ENCODE peak calls at places on chromosomes 16 and 17, in four cellular contexts. One of them, this sample, is unnamed.

GRCh38 chr17:57068222-57068658 is 16.8 kb upstream of the AKAP1 start:
- DNase-seq in left lung: no peak
- DNase-seq in hepatocyte: peak; percentile 45
- DNase-seq in ovary: no peak
- DNase-seq in this sample: no peak

GRCh38 chr17:42387663-42388380 is 420 bp downstream of the STAT3 start:
- DNase-seq in left lung: peak; percentile 52
- DNase-seq in hepatocyte: peak; percentile 39
- DNase-seq in ovary: peak; percentile 56
- DNase-seq in this sample: peak; percentile 56

GRCh38 chr17:50133028-50133768 is 3.2 kb upstream of the SAMD14 start:
- DNase-seq in left lung: no peak
- DNase-seq in hepatocyte: peak; percentile 52
- DNase-seq in ovary: peak; percentile 42
- DNase-seq in this sample: no peak

GRCh38 chr16:20084624-20085226 is 11.0 kb upstream of the GPR139 start:
- DNase-seq in left lung: no peak
- DNase-seq in hepatocyte: peak; percentile 51
- DNase-seq in ovary: no peak
- DNase-seq in this sample: no peak

GRCh38 chr16:53565300-53565699 is 62.3 kb upstream of the AKTIP start:
- DNase-seq in left lung: no peak
- DNase-seq in hepatocyte: no peak
- DNase-seq in ovary: no peak
- DNase-seq in this sample: no peak

GRCh38 chr17:16398270-16399267 is 16.8 kb upstream of the TRPV2 start:
- DNase-seq in left lung: no peak
- DNase-seq in hepatocyte: no peak
- DNase-seq in ovary: no peak
- DNase-seq in this sample: no peak

GRCh38 chr17:1947743-1948516 is 77.2 kb downstream of the RTN4RL1 start:
- DNase-seq in left lung: no peak
- DNase-seq in hepatocyte: peak; percentile 37
- DNase-seq in ovary: no peak
- DNase-seq in this sample: no peak

GRCh38 chr16:57667069-57667525 is 1.0 kb upstream of the ADGRG3 start:
- DNase-seq in left lung: no peak
- DNase-seq in hepatocyte: no peak
- DNase-seq in ovary: no peak
- DNase-seq in this sample: no peak

GRCh38 chr16:70686376-70687171 is 721 bp upstream of the MTSS2 start:
- DNase-seq in left lung: no peak
- DNase-seq in hepatocyte: no peak
- DNase-seq in ovary: peak; percentile 61
- DNase-seq in this sample: peak; percentile 37

GRCh38 chr16:20904507-20905079 is 4.0 kb downstream of the LYRM1 start:
- DNase-seq in left lung: no peak
- DNase-seq in hepatocyte: no peak
- DNase-seq in ovary: no peak
- DNase-seq in this sample: no peak

GRCh38 chr16:53502331-53503269 is at the start of gene AKTIP:
- DNase-seq in left lung: peak; percentile 66
- DNase-seq in hepatocyte: peak; percentile 80
- DNase-seq in ovary: peak; percentile 63
- DNase-seq in this sample: peak; percentile 70

GRCh38 chr17:19322129-19322505 is 40.4 kb downstream of the B9D1 start:
- DNase-seq in left lung: no peak
- DNase-seq in hepatocyte: no peak
- DNase-seq in ovary: no peak
- DNase-seq in this sample: no peak

GRCh38 chr17:64019486-64020067 is 856 bp downstream of the ICAM2 start:
- DNase-seq in left lung: no peak
- DNase-seq in hepatocyte: no peak
- DNase-seq in ovary: no peak
- DNase-seq in this sample: no peak

GRCh38 chr16:68368602-68368944 is 57.8 kb downstream of the PRMT7 start:
- DNase-seq in left lung: no peak
- DNase-seq in hepatocyte: no peak
- DNase-seq in ovary: no peak
- DNase-seq in this sample: no peak

GRCh38 chr17:13306310-13306962 is 288.6 kb upstream of the ELAC2 start:
- DNase-seq in left lung: no peak
- DNase-seq in hepatocyte: peak; percentile 71
- DNase-seq in ovary: no peak
- DNase-seq in this sample: peak; percentile 57

GRCh38 chr17:48610282-48611211 is at the start of gene HOXB7:
- DNase-seq in left lung: peak; percentile 72
- DNase-seq in hepatocyte: peak; percentile 65
- DNase-seq in ovary: no peak
- DNase-seq in this sample: peak; percentile 78

GRCh38 chr17:47318197-47318918 is 5.4 kb upstream of the EFCAB13 start:
- DNase-seq in left lung: no peak
- DNase-seq in hepatocyte: no peak
- DNase-seq in ovary: no peak
- DNase-seq in this sample: no peak

GRCh38 chr16:55282441-55282840 is 41.6 kb upstream of the IRX6 start:
- DNase-seq in left lung: no peak
- DNase-seq in hepatocyte: no peak
- DNase-seq in ovary: no peak
- DNase-seq in this sample: no peak

GRCh38 chr16:72832640-72833039 is 215.3 kb downstream of the ZFHX3 start:
- DNase-seq in left lung: peak; percentile 76
- DNase-seq in hepatocyte: peak; percentile 86
- DNase-seq in ovary: peak; percentile 82
- DNase-seq in this sample: peak; percentile 90

GRCh38 chr17:45332989-45333701 is 16.3 kb upstream of the MAP3K14 start:
- DNase-seq in left lung: peak; percentile 36
- DNase-seq in hepatocyte: no peak
- DNase-seq in ovary: no peak
- DNase-seq in this sample: no peak

GRCh38 chr17:75893305-75894048 is 3.3 kb downstream of the TRIM65 start:
- DNase-seq in left lung: no peak
- DNase-seq in hepatocyte: no peak
- DNase-seq in ovary: peak; percentile 16
- DNase-seq in this sample: no peak

GRCh38 chr16:27220527-27220926 is 17.2 kb downstream of the KDM8 start:
- DNase-seq in left lung: no peak
- DNase-seq in hepatocyte: no peak
- DNase-seq in ovary: peak; percentile 6
- DNase-seq in this sample: no peak

GRCh38 chr16:67150058-67150832 is 553 bp downstream of the B3GNT9 start:
- DNase-seq in left lung: no peak
- DNase-seq in hepatocyte: peak; percentile 86
- DNase-seq in ovary: peak; percentile 71
- DNase-seq in this sample: no peak

GRCh38 chr16:51152691-51153261 is 1.7 kb upstream of the SALL1 start:
- DNase-seq in left lung: no peak
- DNase-seq in hepatocyte: no peak
- DNase-seq in ovary: no peak
- DNase-seq in this sample: no peak

GRCh38 chr17:64773386-64773835 is 111.3 kb upstream of the SMURF2 start:
- DNase-seq in left lung: no peak
- DNase-seq in hepatocyte: no peak
- DNase-seq in ovary: no peak
- DNase-seq in this sample: peak; percentile 18

GRCh38 chr17:3531266-3532101 is 26.1 kb downstream of the TRPV3 start:
- DNase-seq in left lung: peak; percentile 27
- DNase-seq in hepatocyte: peak; percentile 5
- DNase-seq in ovary: peak; percentile 42
- DNase-seq in this sample: no peak

GRCh38 chr17:31696703-31697325 is 162.2 kb downstream of the COPRS start:
- DNase-seq in left lung: no peak
- DNase-seq in hepatocyte: no peak
- DNase-seq in ovary: no peak
- DNase-seq in this sample: no peak

GRCh38 chr17:57577751-57578607 is 167.1 kb downstream of the CCDC182 start:
- DNase-seq in left lung: no peak
- DNase-seq in hepatocyte: peak; percentile 58
- DNase-seq in ovary: peak; percentile 76
- DNase-seq in this sample: peak; percentile 89

GRCh38 chr17:46737331-46737730 is 81.2 kb downstream of the WNT3 start:
- DNase-seq in left lung: no peak
- DNase-seq in hepatocyte: no peak
- DNase-seq in ovary: no peak
- DNase-seq in this sample: no peak

GRCh38 chr17:43526886-43527648 is 19.1 kb downstream of the ETV4 start:
- DNase-seq in left lung: no peak
- DNase-seq in hepatocyte: no peak
- DNase-seq in ovary: no peak
- DNase-seq in this sample: no peak

GRCh38 chr17:79031996-79032875 is 8.3 kb downstream of the C1QTNF1 start:
- DNase-seq in left lung: no peak
- DNase-seq in hepatocyte: no peak
- DNase-seq in ovary: no peak
- DNase-seq in this sample: no peak

GRCh38 chr17:17416007-17416399 is 60.8 kb upstream of the MED9 start:
- DNase-seq in left lung: no peak
- DNase-seq in hepatocyte: peak; percentile 54
- DNase-seq in ovary: no peak
- DNase-seq in this sample: peak; percentile 26

DNA sequence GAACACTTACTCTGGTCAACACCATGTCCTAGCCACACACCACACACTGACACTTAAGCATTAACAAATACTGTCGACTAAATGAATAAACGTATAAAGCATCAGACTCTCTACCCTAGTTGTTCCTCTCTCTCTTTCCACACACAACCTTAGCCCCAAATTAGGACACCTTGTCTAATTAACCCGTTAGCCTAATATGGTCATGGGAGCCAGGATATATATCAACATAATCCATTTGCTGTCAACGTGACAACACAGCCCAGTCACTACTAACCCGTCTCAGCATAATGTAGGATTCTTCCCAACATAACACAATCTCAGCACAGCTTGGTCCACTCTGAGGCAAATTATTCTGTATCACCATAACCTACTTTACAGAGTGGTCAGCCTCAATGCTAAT is 2.2 kb downstream of the DVL2 start:
- DNase-seq in left lung: no peak
- DNase-seq in hepatocyte: no peak
- DNase-seq in ovary: no peak
- DNase-seq in this sample: no peak
- H3K4me3 ChIP-seq in left lung: peak overlapping the region; percentile 88
- H3K4me3 ChIP-seq in hepatocyte: peak overlapping the region; percentile 34
- H3K4me3 ChIP-seq in ovary: no peak overlapping the region
- H3K4me3 ChIP-seq in this sample: peak overlapping the region; percentile 92

GRCh38 chr16:79869304-79870015 is 268.9 kb upstream of the MAF start:
- DNase-seq in left lung: no peak
- DNase-seq in hepatocyte: no peak
- DNase-seq in ovary: no peak
- DNase-seq in this sample: no peak
- H3K9me3 ChIP-seq in left lung: no peaks in the 10 kb centered on the region
- H3K9me3 ChIP-seq in hepatocyte: no peaks in the 10 kb centered on the region
- H3K9me3 ChIP-seq in ovary: no peaks in the 10 kb centered on the region
- H3K9me3 ChIP-seq in this sample: no peaks in the 10 kb centered on the region

DNA sequence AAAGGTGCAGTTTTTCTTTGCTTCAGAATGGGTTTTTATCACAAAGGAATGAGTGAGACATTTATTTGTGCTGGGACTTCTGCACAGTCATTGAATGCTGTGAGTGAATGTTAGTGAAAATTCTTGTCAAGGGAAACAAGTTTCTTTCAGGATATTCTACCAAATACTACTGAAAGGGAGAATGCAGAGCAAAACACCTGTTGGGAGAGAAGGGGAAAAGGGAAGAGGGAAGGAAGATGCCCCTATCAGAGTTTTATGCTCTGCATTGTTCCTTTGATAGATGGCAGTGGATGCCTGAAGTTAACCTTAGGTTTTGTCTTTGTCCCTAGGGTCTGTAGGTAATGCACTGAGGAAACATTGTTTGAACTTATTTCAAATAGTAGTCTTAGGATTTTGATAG is 3.1 kb downstream of the GGNBP2 start:
- DNase-seq in left lung: no peak
- DNase-seq in hepatocyte: no peak
- DNase-seq in ovary: no peak
- DNase-seq in this sample: no peak
- H3K4me3 ChIP-seq in left lung: peak overlapping the region; percentile 90
- H3K4me3 ChIP-seq in hepatocyte: peak overlapping the region; percentile 82
- H3K4me3 ChIP-seq in ovary: no peak overlapping the region
- H3K4me3 ChIP-seq in this sample: no peak overlapping the region

GRCh38 chr16:76748698-76749097 is 442.3 kb upstream of the MON1B start:
- DNase-seq in left lung: no peak
- DNase-seq in hepatocyte: no peak
- DNase-seq in ovary: no peak
- DNase-seq in this sample: no peak

DNA sequence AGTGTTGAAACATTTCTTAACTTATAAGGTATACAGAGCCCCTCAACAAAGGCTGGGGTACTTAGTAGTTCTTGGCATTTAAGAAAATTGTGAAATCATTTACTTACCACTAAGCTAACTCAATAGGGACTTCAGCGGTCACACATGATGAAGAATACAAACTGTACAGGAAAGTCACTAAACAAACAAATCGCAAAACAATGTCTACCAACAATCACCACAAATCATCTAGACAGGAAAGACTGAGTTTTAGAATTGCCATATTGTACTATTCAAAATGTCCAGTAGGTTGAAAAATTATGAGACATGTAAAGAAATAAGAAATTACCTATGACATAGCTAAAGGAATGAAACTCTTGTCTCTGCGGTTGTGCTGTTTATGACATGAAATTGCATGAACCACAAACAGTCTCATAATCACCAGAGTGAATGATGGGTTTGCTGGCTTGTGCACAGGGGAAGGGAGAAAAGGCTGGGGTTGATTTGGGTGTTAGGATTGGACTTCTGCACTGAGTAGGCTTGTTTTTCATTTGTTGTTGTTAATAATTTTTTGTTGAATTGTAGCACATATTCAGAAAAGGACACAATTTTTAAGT is 441.1 kb upstream of the MON1B start:
- DNase-seq in left lung: no peak
- DNase-seq in hepatocyte: no peak
- DNase-seq in ovary: no peak
- DNase-seq in this sample: no peak
- H3K9me3 ChIP-seq in left lung: no peaks in the 10 kb centered on the region
- H3K9me3 ChIP-seq in hepatocyte: no peaks in the 10 kb centered on the region
- H3K9me3 ChIP-seq in ovary: no peaks in the 10 kb centered on the region
- H3K9me3 ChIP-seq in this sample: no peaks in the 10 kb centered on the region

GRCh38 chr17:7313028-7313889 is 1.9 kb downstream of the GPS2 start:
- DNase-seq in left lung: no peak
- DNase-seq in hepatocyte: no peak
- DNase-seq in ovary: no peak
- DNase-seq in this sample: no peak

GRCh38 chr17:7313890-7314718 is 1.1 kb downstream of the GPS2 start:
- DNase-seq in left lung: no peak
- DNase-seq in hepatocyte: no peak
- DNase-seq in ovary: no peak
- DNase-seq in this sample: no peak

GRCh38 chr17:7317161-7317803 is 2.1 kb upstream of the GPS2 start:
- DNase-seq in left lung: no peak
- DNase-seq in hepatocyte: peak; percentile 8
- DNase-seq in ovary: no peak
- DNase-seq in this sample: no peak

GRCh38 chr17:7314719-7315569 is at the start of gene GPS2:
- DNase-seq in left lung: peak; percentile 93
- DNase-seq in hepatocyte: peak; percentile 96
- DNase-seq in ovary: peak; percentile 91
- DNase-seq in this sample: peak; percentile 90

GRCh38 chr17:7315570-7316243 is 547 bp upstream of the GPS2 start:
- DNase-seq in left lung: no peak
- DNase-seq in hepatocyte: no peak
- DNase-seq in ovary: no peak
- DNase-seq in this sample: no peak
- H3K4me3 ChIP-seq in left lung: peak overlapping the region; percentile 79
- H3K4me3 ChIP-seq in hepatocyte: peak overlapping the region; percentile 73
- H3K4me3 ChIP-seq in ovary: peak overlapping the region; percentile 84
- H3K4me3 ChIP-seq in this sample: peak overlapping the region; percentile 86

This sample was measured in WERI-Rb-1.